ENCODE peak calls at places on chromosomes 2 and 18, in six cellular contexts. One of them, this sample, is unnamed.

GRCh38 chr2:143553261-143553660 is 424.0 kb downstream of the ARHGAP15 start:
- DNase-seq in fibroblast of mammary gland: no peak
- DNase-seq in psoas muscle: no peak
- DNase-seq in OCI-LY7: no peak
- DNase-seq in WERI-Rb-1: no peak
- DNase-seq in epithelial cell of esophagus: no peak
- DNase-seq in this sample: no peak

GRCh38 chr2:95314964-95315611 is 17.9 kb downstream of the KCNIP3 start:
- DNase-seq in fibroblast of mammary gland: peak
- DNase-seq in WERI-Rb-1: peak
- DNase-seq in psoas muscle: peak
- DNase-seq in OCI-LY7: peak
- DNase-seq in epithelial cell of esophagus: peak
- DNase-seq in this sample: peak

GRCh38 chr18:79792988-79793355 is 4.8 kb upstream of the KCNG2 start:
- DNase-seq in OCI-LY7: no peak
- DNase-seq in WERI-Rb-1: no peak
- DNase-seq in epithelial cell of esophagus: no peak
- DNase-seq in psoas muscle: peak
- DNase-seq in fibroblast of mammary gland: no peak
- DNase-seq in this sample: no peak

GRCh38 chr2:160029270-160029628 is 33.2 kb downstream of the PLA2R1 start:
- DNase-seq in epithelial cell of esophagus: no peak
- DNase-seq in fibroblast of mammary gland: no peak
- DNase-seq in psoas muscle: no peak
- DNase-seq in WERI-Rb-1: no peak
- DNase-seq in OCI-LY7: no peak
- DNase-seq in this sample: no peak

GRCh38 chr2:77363277-77363676 is 158.9 kb downstream of the LRRTM4 start:
- DNase-seq in psoas muscle: no peak
- DNase-seq in WERI-Rb-1: no peak
- DNase-seq in epithelial cell of esophagus: no peak
- DNase-seq in fibroblast of mammary gland: no peak
- DNase-seq in OCI-LY7: no peak
- DNase-seq in this sample: no peak

GRCh38 chr18:62379051-62379450 is 53.9 kb downstream of the TNFRSF11A start:
- DNase-seq in WERI-Rb-1: no peak
- DNase-seq in fibroblast of mammary gland: no peak
- DNase-seq in OCI-LY7: no peak
- DNase-seq in psoas muscle: no peak
- DNase-seq in epithelial cell of esophagus: peak
- DNase-seq in this sample: no peak

GRCh38 chr2:127149384-127149783 is 42.4 kb upstream of the BIN1 start:
- DNase-seq in psoas muscle: no peak
- DNase-seq in OCI-LY7: no peak
- DNase-seq in epithelial cell of esophagus: peak
- DNase-seq in fibroblast of mammary gland: peak
- DNase-seq in WERI-Rb-1: no peak
- DNase-seq in this sample: no peak

GRCh38 chr2:239865059-239865639 is 160.0 kb downstream of the NDUFA10 start:
- DNase-seq in WERI-Rb-1: no peak
- DNase-seq in OCI-LY7: no peak
- DNase-seq in epithelial cell of esophagus: no peak
- DNase-seq in psoas muscle: no peak
- DNase-seq in fibroblast of mammary gland: no peak
- DNase-seq in this sample: no peak

GRCh38 chr2:200050921-200051620 is 95.7 kb downstream of the MAIP1 start:
- DNase-seq in WERI-Rb-1: peak
- DNase-seq in OCI-LY7: no peak
- DNase-seq in psoas muscle: no peak
- DNase-seq in epithelial cell of esophagus: no peak
- DNase-seq in fibroblast of mammary gland: no peak
- DNase-seq in this sample: no peak

GRCh38 chr2:84481702-84482101 is 22.6 kb upstream of the SUCLG1 start:
- DNase-seq in psoas muscle: no peak
- DNase-seq in fibroblast of mammary gland: peak
- DNase-seq in OCI-LY7: no peak
- DNase-seq in WERI-Rb-1: no peak
- DNase-seq in epithelial cell of esophagus: peak
- DNase-seq in this sample: no peak

GRCh38 chr2:144580521-144581153 is 60.7 kb upstream of the ZEB2 start:
- DNase-seq in OCI-LY7: peak
- DNase-seq in WERI-Rb-1: peak
- DNase-seq in epithelial cell of esophagus: no peak
- DNase-seq in fibroblast of mammary gland: no peak
- DNase-seq in psoas muscle: no peak
- DNase-seq in this sample: no peak

GRCh38 chr18:40607741-40608140 is 1347.3 kb upstream of the PIK3C3 start:
- DNase-seq in psoas muscle: no peak
- DNase-seq in WERI-Rb-1: no peak
- DNase-seq in OCI-LY7: no peak
- DNase-seq in epithelial cell of esophagus: no peak
- DNase-seq in fibroblast of mammary gland: no peak
- DNase-seq in this sample: no peak

GRCh38 chr18:79540161-79540913 is 139.3 kb upstream of the CTDP1 start:
- DNase-seq in OCI-LY7: no peak
- DNase-seq in epithelial cell of esophagus: peak
- DNase-seq in fibroblast of mammary gland: no peak
- DNase-seq in WERI-Rb-1: no peak
- DNase-seq in psoas muscle: peak
- DNase-seq in this sample: no peak

GRCh38 chr18:31617029-31617717 is 25.5 kb downstream of the TTR start:
- DNase-seq in epithelial cell of esophagus: no peak
- DNase-seq in fibroblast of mammary gland: no peak
- DNase-seq in OCI-LY7: no peak
- DNase-seq in WERI-Rb-1: no peak
- DNase-seq in psoas muscle: no peak
- DNase-seq in this sample: no peak

GRCh38 chr2:208239770-208240493 is 14.9 kb downstream of the IDH1 start:
- DNase-seq in psoas muscle: no peak
- DNase-seq in WERI-Rb-1: no peak
- DNase-seq in fibroblast of mammary gland: no peak
- DNase-seq in OCI-LY7: no peak
- DNase-seq in epithelial cell of esophagus: no peak
- DNase-seq in this sample: no peak

GRCh38 chr2:27960237-27960912 is 69.8 kb downstream of the BABAM2 start:
- DNase-seq in epithelial cell of esophagus: peak
- DNase-seq in psoas muscle: no peak
- DNase-seq in OCI-LY7: no peak
- DNase-seq in WERI-Rb-1: no peak
- DNase-seq in fibroblast of mammary gland: peak
- DNase-seq in this sample: no peak

GRCh38 chr2:60544059-60544458 is 9.4 kb downstream of the BCL11A start:
- DNase-seq in fibroblast of mammary gland: no peak
- DNase-seq in WERI-Rb-1: no peak
- DNase-seq in psoas muscle: no peak
- DNase-seq in epithelial cell of esophagus: peak
- DNase-seq in OCI-LY7: no peak
- DNase-seq in this sample: no peak

GRCh38 chr2:126986788-126987187 is 88.1 kb downstream of the TEX51 start:
- DNase-seq in fibroblast of mammary gland: peak
- DNase-seq in epithelial cell of esophagus: no peak
- DNase-seq in psoas muscle: no peak
- DNase-seq in WERI-Rb-1: no peak
- DNase-seq in OCI-LY7: no peak
- DNase-seq in this sample: no peak

GRCh38 chr18:70468861-70469570 is 180.2 kb downstream of the SOCS6 start:
- DNase-seq in OCI-LY7: no peak
- DNase-seq in WERI-Rb-1: no peak
- DNase-seq in fibroblast of mammary gland: no peak
- DNase-seq in epithelial cell of esophagus: no peak
- DNase-seq in psoas muscle: no peak
- DNase-seq in this sample: no peak

GRCh38 chr18:2617974-2618373 is 37.6 kb upstream of the SMCHD1 start:
- DNase-seq in OCI-LY7: no peak
- DNase-seq in psoas muscle: no peak
- DNase-seq in epithelial cell of esophagus: no peak
- DNase-seq in WERI-Rb-1: no peak
- DNase-seq in fibroblast of mammary gland: no peak
- DNase-seq in this sample: no peak

GRCh38 chr18:76121049-76121448 is 374.0 kb downstream of the ZNF516 start:
- DNase-seq in epithelial cell of esophagus: no peak
- DNase-seq in WERI-Rb-1: no peak
- DNase-seq in psoas muscle: no peak
- DNase-seq in OCI-LY7: no peak
- DNase-seq in fibroblast of mammary gland: no peak
- DNase-seq in this sample: no peak

GRCh38 chr2:14642499-14642898 is 10.0 kb downstream of the LRATD1 start:
- DNase-seq in WERI-Rb-1: no peak
- DNase-seq in fibroblast of mammary gland: no peak
- DNase-seq in psoas muscle: no peak
- DNase-seq in epithelial cell of esophagus: no peak
- DNase-seq in OCI-LY7: peak
- DNase-seq in this sample: no peak
- TF ChIP-seq CTCF in WERI-Rb-1: peak
- TF ChIP-seq CTCF in fibroblast of mammary gland: no peak
- TF ChIP-seq CTCF in psoas muscle: no peak
- TF ChIP-seq CTCF in epithelial cell of esophagus: peak
- TF ChIP-seq CTCF in OCI-LY7: peak
- TF ChIP-seq CTCF in this sample: peak

DNA sequence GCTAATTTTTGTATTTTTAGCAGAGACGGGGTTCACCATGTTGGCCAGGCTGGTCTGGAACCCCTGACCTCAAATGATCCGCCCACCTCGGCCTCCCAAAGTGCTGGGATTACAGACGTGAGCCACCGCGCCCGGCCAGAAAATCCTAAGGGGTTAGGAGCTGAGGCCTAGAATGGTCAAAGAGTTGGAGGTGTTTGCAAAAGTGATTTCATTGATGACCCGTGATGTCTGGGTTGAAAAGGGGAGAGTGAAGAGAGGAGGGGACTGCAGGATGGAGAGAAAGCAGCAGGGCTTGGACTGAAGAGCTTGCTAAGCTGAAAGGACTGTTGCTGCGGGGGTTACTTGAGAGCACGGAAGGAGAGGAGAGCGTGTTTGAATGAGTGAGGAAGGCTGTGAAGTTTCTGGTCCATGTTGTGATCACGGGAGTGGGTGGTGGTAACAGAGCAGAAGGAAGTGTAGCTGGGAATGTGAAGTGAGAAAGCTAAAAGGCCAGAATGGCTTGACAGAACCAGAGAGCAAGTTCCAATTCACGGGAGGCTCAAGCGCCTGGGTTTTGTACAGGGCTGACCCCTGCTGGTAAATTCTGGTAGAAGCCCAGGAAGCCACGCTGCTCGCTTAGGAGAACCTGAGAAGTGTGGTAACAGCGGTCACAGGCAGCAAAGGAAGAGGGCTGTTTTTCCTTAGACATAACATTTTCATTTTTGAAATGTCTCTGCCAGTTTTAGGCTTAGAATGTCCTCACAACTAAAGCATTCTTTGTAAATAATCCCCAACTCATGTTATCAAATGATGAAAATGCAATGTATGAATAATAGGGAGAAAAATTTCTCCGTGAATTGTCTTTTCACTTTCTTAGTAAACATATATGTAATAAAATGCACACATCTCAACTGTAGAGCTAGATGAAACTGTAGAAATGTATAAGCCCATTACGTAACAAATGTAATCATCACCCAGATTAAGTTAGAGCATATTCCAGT is 40.5 kb upstream of the ACTR2 start:
- DNase-seq in WERI-Rb-1: peak
- DNase-seq in OCI-LY7: peak
- DNase-seq in psoas muscle: peak
- DNase-seq in fibroblast of mammary gland: peak
- DNase-seq in epithelial cell of esophagus: peak
- DNase-seq in this sample: peak
- TF ChIP-seq CTCF in WERI-Rb-1: peak
- TF ChIP-seq CTCF in OCI-LY7: peak
- TF ChIP-seq CTCF in psoas muscle: peak
- TF ChIP-seq CTCF in fibroblast of mammary gland: peak
- TF ChIP-seq CTCF in epithelial cell of esophagus: peak
- TF ChIP-seq CTCF in this sample: peak

GRCh38 chr18:7567487-7568425 is 640 bp downstream of the PTPRM start:
- DNase-seq in psoas muscle: peak
- DNase-seq in fibroblast of mammary gland: peak
- DNase-seq in epithelial cell of esophagus: peak
- DNase-seq in WERI-Rb-1: peak
- DNase-seq in OCI-LY7: no peak
- DNase-seq in this sample: peak

GRCh38 chr18:7568426-7568825 is 1.3 kb downstream of the PTPRM start:
- DNase-seq in OCI-LY7: no peak
- DNase-seq in fibroblast of mammary gland: no peak
- DNase-seq in WERI-Rb-1: peak
- DNase-seq in psoas muscle: peak
- DNase-seq in epithelial cell of esophagus: peak
- DNase-seq in this sample: peak

GRCh38 chr18:7566244-7566586 is 901 bp upstream of the PTPRM start:
- DNase-seq in fibroblast of mammary gland: no peak
- DNase-seq in WERI-Rb-1: no peak
- DNase-seq in epithelial cell of esophagus: no peak
- DNase-seq in psoas muscle: no peak
- DNase-seq in OCI-LY7: no peak
- DNase-seq in this sample: no peak

GRCh38 chr18:7565677-7566076 is 1.4 kb upstream of the PTPRM start:
- DNase-seq in epithelial cell of esophagus: no peak
- DNase-seq in fibroblast of mammary gland: no peak
- DNase-seq in psoas muscle: no peak
- DNase-seq in OCI-LY7: no peak
- DNase-seq in WERI-Rb-1: no peak
- DNase-seq in this sample: no peak

DNA sequence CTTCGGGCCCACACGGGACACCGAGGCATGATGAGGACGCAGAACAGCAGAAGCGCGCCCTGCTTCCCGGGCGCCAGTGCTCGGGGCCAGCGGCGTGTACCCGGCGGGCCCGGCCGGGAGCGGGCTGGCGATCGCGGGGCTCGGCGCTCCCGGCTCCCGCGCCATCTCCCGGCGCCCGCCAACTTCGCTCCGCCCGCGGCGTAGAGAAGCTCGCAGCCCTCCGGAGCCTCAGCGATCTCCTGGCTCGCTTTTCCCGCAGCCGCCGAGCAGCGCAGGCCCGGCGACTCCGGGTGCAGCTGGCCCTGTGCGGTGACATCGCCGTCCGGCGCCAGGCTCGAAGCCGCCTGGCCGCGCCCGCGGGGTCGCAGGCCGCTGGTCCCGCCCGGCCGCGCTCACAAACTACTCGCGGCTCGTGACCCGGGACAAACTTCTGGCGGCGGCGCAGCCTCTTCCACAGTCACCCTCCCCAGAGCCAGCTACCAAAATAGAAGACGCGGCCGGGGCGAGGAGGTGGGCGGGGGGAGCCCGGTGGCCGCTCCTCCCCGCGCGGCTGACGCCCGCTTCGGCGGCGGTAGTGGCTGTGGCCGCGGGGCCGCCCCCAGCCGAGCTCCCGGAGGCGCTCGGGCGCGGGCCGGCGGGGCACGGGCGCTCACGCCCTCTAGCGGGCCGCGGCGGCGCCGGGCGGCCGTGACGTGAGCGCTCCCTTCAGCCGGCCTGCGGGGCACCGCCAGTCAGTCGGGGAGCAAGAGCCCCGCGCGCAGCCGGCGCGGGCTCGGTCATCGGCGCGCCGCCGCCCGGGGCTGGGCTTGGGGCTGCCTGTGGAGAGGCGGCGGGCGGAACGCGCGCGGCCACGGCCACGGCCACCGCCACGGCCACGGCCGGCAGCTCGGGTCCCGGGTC is at the start of gene PTPRM:
- DNase-seq in epithelial cell of esophagus: peak
- DNase-seq in WERI-Rb-1: peak
- DNase-seq in psoas muscle: peak
- DNase-seq in OCI-LY7: no peak
- DNase-seq in fibroblast of mammary gland: peak
- DNase-seq in this sample: peak
- TF ChIP-seq CTCF in epithelial cell of esophagus: no peak
- TF ChIP-seq CTCF in WERI-Rb-1: peak
- TF ChIP-seq CTCF in psoas muscle: peak
- TF ChIP-seq CTCF in OCI-LY7: no peak
- TF ChIP-seq CTCF in fibroblast of mammary gland: no peak
- TF ChIP-seq CTCF in this sample: no peak

GRCh38 chr2:63950414-63950813 is 68.8 kb downstream of the VPS54 start:
- DNase-seq in epithelial cell of esophagus: no peak
- DNase-seq in psoas muscle: no peak
- DNase-seq in OCI-LY7: no peak
- DNase-seq in fibroblast of mammary gland: no peak
- DNase-seq in WERI-Rb-1: no peak
- DNase-seq in this sample: no peak
- TF ChIP-seq CTCF in epithelial cell of esophagus: no peak
- TF ChIP-seq CTCF in psoas muscle: no peak
- TF ChIP-seq CTCF in OCI-LY7: no peak
- TF ChIP-seq CTCF in fibroblast of mammary gland: no peak
- TF ChIP-seq CTCF in WERI-Rb-1: no peak
- TF ChIP-seq CTCF in this sample: no peak